ENCODE peak calls at places on chromosomes 11 and 22, in six cellular contexts. G, P, J, V, Z and D are unnamed samples.

GRCh38 chr11:124922831-124923230 is 3.8 kb downstream of the HEPN1 start:
- DNase-seq in G (no peak), P (no peak), J (no peak), V (no peak), Z (no peak), D (no peak)

GRCh38 chr22:38871360-38872171 is 450 bp downstream of the CBX6 start:
- DNase-seq in G (peak; percentile 59), P (no peak), J (no peak), V (peak; percentile 37), Z (no peak), D (peak; percentile 33)

GRCh38 chr11:130737866-130738431 is 178.3 kb downstream of the SNX19 start:
- DNase-seq in G (no peak), P (no peak), J (no peak), V (no peak), Z (peak; percentile 9), D (no peak)

GRCh38 chr11:46237248-46238077 is 40.0 kb upstream of the CREB3L1 start:
- DNase-seq in G (peak; percentile 87), P (no peak), J (peak; percentile 77), V (no peak), Z (peak; percentile 73), D (no peak)

GRCh38 chr11:1081601-1082311 is 7.1 kb downstream of the MUC2 start:
- DNase-seq in G (no peak), P (no peak), J (no peak), V (no peak), Z (no peak), D (no peak)

GRCh38 chr11:44014968-44015623 is 32.7 kb upstream of the ACCSL start:
- DNase-seq in G (no peak), P (no peak), J (peak; percentile 10), V (no peak), Z (no peak), D (no peak)

GRCh38 chr22:38756631-38757463 is 1.0 kb upstream of the SUN2 start:
- DNase-seq in G (no peak), P (no peak), J (no peak), V (peak; percentile 31), Z (no peak), D (no peak)

GRCh38 chr11:78595431-78596130 is 20.9 kb upstream of the NARS2 start:
- DNase-seq in G (no peak), P (no peak), J (no peak), V (no peak), Z (no peak), D (no peak)

GRCh38 chr22:20741634-20742581 is 32.0 kb upstream of the SERPIND1 start:
- DNase-seq in G (peak; percentile 76), P (no peak), J (no peak), V (peak; percentile 30), Z (no peak), D (peak; percentile 17)

GRCh38 chr22:23117275-23117674 is 24.5 kb downstream of the RSPH14 start:
- DNase-seq in G (no peak), P (no peak), J (no peak), V (no peak), Z (no peak), D (no peak)

GRCh38 chr22:31544481-31545480 is 48.4 kb downstream of the SFI1 start:
- DNase-seq in G (no peak), P (no peak), J (no peak), V (no peak), Z (no peak), D (no peak)

GRCh38 chr11:16012125-16012751 is 344.1 kb downstream of the SOX6 start:
- DNase-seq in G (no peak), P (no peak), J (no peak), V (no peak), Z (no peak), D (peak; percentile 28)

GRCh38 chr22:35021166-35021565 is 44.8 kb upstream of the ISX start:
- DNase-seq in G (no peak), P (no peak), J (no peak), V (no peak), Z (no peak), D (no peak)

GRCh38 chr11:76208829-76209670 is 2.7 kb upstream of the WNT11 start:
- DNase-seq in G (peak; percentile 93), P (no peak), J (peak; percentile 83), V (peak; percentile 21), Z (peak; percentile 4), D (peak; percentile 79)

GRCh38 chr22:48940266-48940987 is 887.2 kb downstream of the BRD1 start:
- DNase-seq in G (peak; percentile 37), P (no peak), J (no peak), V (no peak), Z (no peak), D (no peak)

GRCh38 chr11:16365456-16366355 is 9.4 kb upstream of the SOX6 start:
- DNase-seq in G (no peak), P (no peak), J (no peak), V (no peak), Z (no peak), D (no peak)

GRCh38 chr11:71153005-71153395 is 99.4 kb downstream of the SHANK2 start:
- DNase-seq in G (no peak), P (no peak), J (peak; percentile 29), V (no peak), Z (no peak), D (no peak)

GRCh38 chr11:96143016-96143670 is 199.9 kb downstream of the MAML2 start:
- DNase-seq in G (no peak), P (no peak), J (no peak), V (no peak), Z (no peak), D (no peak)

GRCh38 chr11:83073248-83073647 is 1.6 kb upstream of the RAB30 start:
- DNase-seq in G (no peak), P (no peak), J (no peak), V (no peak), Z (no peak), D (no peak)

GRCh38 chr22:37163618-37164534 is 14.2 kb upstream of the IL2RB start:
- DNase-seq in G (no peak), P (peak; percentile 90), J (no peak), V (no peak), Z (no peak), D (no peak)

GRCh38 chr22:39728236-39728860 is 157.8 kb downstream of the CACNA1I start:
- DNase-seq in G (peak; percentile 26), P (no peak), J (no peak), V (no peak), Z (no peak), D (no peak)

GRCh38 chr22:38267086-38267485 is 5.7 kb downstream of the TMEM184B start:
- DNase-seq in G (no peak), P (no peak), J (peak; percentile 20), V (peak; percentile 34), Z (no peak), D (no peak)

GRCh38 chr11:33445761-33446161 is 188.6 kb downstream of the HIPK3 start:
- DNase-seq in G (no peak), P (no peak), J (no peak), V (peak; percentile 52), Z (no peak), D (no peak)

GRCh38 chr11:14361951-14362350 is 3.0 kb upstream of the RRAS2 start:
- DNase-seq in G (no peak), P (no peak), J (no peak), V (no peak), Z (no peak), D (no peak)

DNA sequence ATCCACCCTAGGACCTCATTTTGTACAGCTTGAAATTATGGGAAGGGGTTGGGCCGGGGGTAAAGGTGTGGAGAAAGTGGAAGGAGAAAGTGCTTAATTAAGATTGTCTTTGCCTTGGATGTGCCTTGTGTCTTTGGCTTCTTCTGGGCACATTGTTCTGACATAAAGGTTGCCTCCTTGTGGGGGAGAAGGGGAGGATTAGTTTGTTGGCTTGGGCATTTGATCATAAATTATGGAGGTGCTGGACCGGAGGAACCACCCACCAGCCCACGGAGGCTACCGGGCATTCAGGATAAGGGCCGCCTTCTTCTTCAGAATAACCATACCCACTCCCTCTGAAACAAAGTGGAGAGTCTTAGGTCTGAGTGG is 1.3 kb downstream of the PAFAH1B2 start:
- DNase-seq in G (no peak), P (no peak), J (no peak), V (peak; percentile 9), Z (no peak), D (peak; percentile 20)
- H4K20me1 ChIP-seq in G (peaks cover 9% of the 10 kb centered on the region), P (peaks cover 6% of the 10 kb centered on the region), J (no peaks in the 10 kb centered on the region), V (peaks cover 51% of the 10 kb centered on the region), Z (peaks cover 25% of the 10 kb centered on the region), D (peaks cover 17% of the 10 kb centered on the region)

DNA sequence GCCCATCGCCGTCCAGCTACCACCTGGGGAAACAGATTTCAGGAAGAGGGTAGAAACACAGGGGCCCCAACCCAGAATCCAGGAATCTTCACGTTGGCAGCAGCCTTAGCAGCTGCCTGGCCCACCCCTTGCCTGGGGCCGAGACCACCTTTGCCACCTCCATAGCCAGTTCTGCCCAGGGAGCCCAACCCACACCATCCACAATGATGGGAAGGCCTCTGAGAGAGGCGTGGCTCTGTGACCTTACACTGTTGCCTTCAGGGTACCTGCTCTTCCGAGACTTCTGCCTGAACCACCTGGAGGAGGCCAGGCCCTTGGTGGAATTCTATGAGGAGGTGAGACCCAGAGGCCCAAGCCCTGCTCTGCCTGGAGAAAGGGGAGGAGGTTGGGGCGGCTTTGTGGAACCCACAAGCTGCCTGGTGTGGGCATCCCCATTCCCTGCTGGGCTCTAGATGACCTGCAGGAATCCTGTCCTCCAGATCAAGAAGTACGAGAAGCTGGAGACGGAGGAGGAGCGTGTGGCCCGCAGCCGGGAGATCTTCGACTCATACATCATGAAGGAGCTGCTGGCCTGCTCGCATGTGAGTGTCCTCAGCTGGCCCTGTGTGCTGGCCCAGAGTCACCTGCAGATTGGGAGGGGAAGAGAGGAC is 10.0 kb upstream of the ANKRD13D start:
- DNase-seq in G (no peak), P (no peak), J (no peak), V (no peak), Z (no peak), D (no peak)
- H3K27ac ChIP-seq in G (no peak overlapping the region), P (peak overlapping the region; percentile 99), J (no peak overlapping the region), V (peak overlapping the region; percentile 98), Z (no peak overlapping the region), D (peak overlapping the region; percentile 92)

DNA sequence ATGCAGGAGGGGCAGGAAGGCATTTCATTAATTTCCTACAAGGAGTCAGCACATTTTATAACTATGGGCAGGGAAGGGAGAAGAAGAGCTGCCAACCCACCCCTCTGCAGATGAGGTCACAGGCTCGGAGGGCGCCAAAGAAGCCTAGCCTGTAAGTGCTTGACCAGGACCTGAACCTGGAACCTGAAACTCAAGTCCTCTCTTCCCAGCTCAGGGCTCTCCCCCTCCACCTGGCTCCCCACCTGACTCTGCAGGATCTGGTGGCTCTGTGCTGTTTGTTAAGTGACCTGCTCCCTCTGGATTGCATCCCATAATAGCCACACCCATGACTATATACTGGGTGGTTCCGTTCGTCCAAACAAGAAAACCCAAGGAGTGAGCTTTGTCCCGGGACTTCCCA is 27.3 kb downstream of the SCGB1A1 start:
- DNase-seq in G (no peak), P (no peak), J (no peak), V (no peak), Z (no peak), D (no peak)
- H3K9ac ChIP-seq in G (no peak overlapping the region), P (no peak overlapping the region), J (no peak overlapping the region), V (no peak overlapping the region), Z (no peak overlapping the region), D (no peak overlapping the region)

GRCh38 chr11:118673361-118674093 is 5.9 kb downstream of the TREH start:
- DNase-seq in G (no peak), P (no peak), J (no peak), V (no peak), Z (no peak), D (no peak)

GRCh38 chr11:118674094-118674460 is 5.4 kb downstream of the TREH start:
- DNase-seq in G (no peak), P (no peak), J (no peak), V (no peak), Z (no peak), D (no peak)

GRCh38 chr11:118671254-118671653 is 8.2 kb downstream of the TREH start:
- DNase-seq in G (no peak), P (no peak), J (no peak), V (no peak), Z (no peak), D (no peak)

GRCh38 chr11:118670063-118670462 is 9.4 kb downstream of the TREH start:
- DNase-seq in G (no peak), P (no peak), J (no peak), V (no peak), Z (no peak), D (no peak)

GRCh38 chr11:118672865-118673264 is 6.6 kb downstream of the TREH start:
- DNase-seq in G (no peak), P (no peak), J (no peak), V (no peak), Z (no peak), D (no peak)
- H4K20me1 ChIP-seq in G (no peaks in the 10 kb centered on the region), P (no peaks in the 10 kb centered on the region), J (no peaks in the 10 kb centered on the region), V (no peaks in the 10 kb centered on the region), Z (no peaks in the 10 kb centered on the region), D (no peaks in the 10 kb centered on the region)